ENCODE peak calls at places on chromosomes 13 and 19, in four cellular contexts. J is body of pancreas, U is vagina, R is K562. F is an unnamed sample.

GRCh38 chr13:111122056-111122455 is 6.9 kb downstream of the ARHGEF7 start:
- DNase-seq in J (no peak), U (no peak), R (no peak), F (no peak)

GRCh38 chr13:49400755-49401659 is 42.9 kb downstream of the CAB39L start:
- DNase-seq in U (no peak), R (peak), J (peak), F (no peak)

GRCh38 chr19:45160870-45161714 is at the start of gene NKPD1:
- DNase-seq in J (peak), R (no peak), U (no peak), F (peak)

GRCh38 chr13:23703241-23703640 is 133.0 kb downstream of the TNFRSF19 start:
- DNase-seq in R (no peak), U (peak), J (no peak), F (no peak)

GRCh38 chr19:10497371-10497770 is 5.8 kb downstream of the KEAP1 start:
- DNase-seq in J (no peak), R (no peak), U (no peak), F (no peak)

GRCh38 chr19:16678498-16678897 is 17.6 kb downstream of the TMEM38A start:
- DNase-seq in R (no peak), U (no peak), J (no peak), F (no peak)

GRCh38 chr13:101415358-101416174 is 742 bp downstream of the NALCN start:
- DNase-seq in U (no peak), J (no peak), R (no peak), F (no peak)

GRCh38 chr19:58477130-58477529 is 978 bp downstream of the ZNF446 start:
- DNase-seq in U (peak), R (no peak), J (no peak), F (no peak)

GRCh38 chr13:21229241-21230024 is 53.0 kb downstream of the MRPL57 start:
- DNase-seq in U (no peak), J (no peak), R (no peak), F (no peak)

DNA sequence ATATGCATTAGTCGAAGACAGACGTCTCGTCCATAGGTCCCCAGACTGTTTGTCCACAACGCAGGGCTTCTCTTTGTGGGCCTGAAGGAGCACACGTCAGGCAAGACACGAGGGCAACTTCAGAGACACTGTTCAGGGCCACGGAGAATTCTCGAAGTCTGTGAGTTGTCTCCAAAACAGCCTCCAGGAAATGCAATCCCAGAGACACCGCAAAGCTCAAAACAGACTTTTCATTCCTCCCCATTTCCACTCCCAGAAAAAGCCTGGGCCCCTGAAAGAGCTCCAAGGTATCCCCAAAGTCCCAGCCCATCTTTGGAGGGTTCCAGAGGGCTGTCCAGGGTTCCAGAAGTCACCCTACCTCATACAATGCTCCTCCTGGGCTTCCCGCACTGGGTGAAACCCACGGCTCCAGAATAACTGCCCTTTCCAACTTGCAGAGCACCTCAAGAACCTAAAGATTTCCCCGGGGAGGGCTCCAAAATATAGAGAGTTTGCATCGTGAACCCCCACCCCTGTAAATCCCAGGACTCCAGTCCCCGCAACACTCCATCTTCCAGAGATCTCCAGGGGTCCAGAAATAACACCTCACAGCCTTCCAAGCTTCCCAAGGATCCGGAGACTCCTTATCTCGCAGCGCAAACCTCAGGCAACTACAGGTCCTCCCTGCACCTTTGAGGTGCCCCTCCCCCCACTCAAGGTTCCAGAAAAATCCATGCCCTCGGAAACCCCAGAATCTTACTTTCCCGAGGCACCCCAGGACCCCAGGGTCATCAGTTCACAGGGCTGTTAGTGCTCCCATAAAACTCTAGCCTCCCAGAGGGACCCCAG is 690 bp upstream of the FTL start:
- DNase-seq in R (peak), U (peak), J (no peak), F (peak)
- TF ChIP-seq POLR2A in R (peak), U (no peak), J (no peak), F (no peak)

GRCh38 chr19:48899781-48900476 is at the start of gene NUCB1:
- DNase-seq in U (peak), J (peak), R (peak), F (peak)
- TF ChIP-seq POLR2A in U (peak), J (no peak), R (peak), F (peak)

GRCh38 chr19:7919681-7920519 is at the start of gene SNAPC2:
- DNase-seq in R (peak), U (peak), J (peak), F (peak)
- TF ChIP-seq POLR2A in R (peak), U (no peak), J (no peak), F (peak)

GRCh38 chr19:13155472-13156284 is 5.5 kb downstream of the IER2 start:
- DNase-seq in J (peak), U (peak), R (peak), F (peak)

GRCh38 chr19:13153627-13154240 is 3.5 kb downstream of the IER2 start:
- DNase-seq in R (peak), U (no peak), J (peak), F (no peak)

GRCh38 chr19:13154911-13155471 is 4.8 kb downstream of the IER2 start:
- DNase-seq in U (peak), R (peak), J (peak), F (peak)

GRCh38 chr19:13152854-13153626 is 2.8 kb downstream of the IER2 start:
- DNase-seq in J (peak), U (peak), R (peak), F (peak)

GRCh38 chr19:13154241-13154778 is 4.1 kb downstream of the IER2 start:
- DNase-seq in J (peak), R (peak), U (peak), F (peak)
- TF ChIP-seq POLR2A in J (peak), R (peak), U (no peak), F (peak)